ENCODE peak calls at places on chromosomes 1 and 21, in five cellular contexts. F is psoas muscle, P is PC-9, J is Karpas-422, A is IMR-90. K is an unnamed sample.

GRCh38 chr21:43012596-43012995 is 38.2 kb downstream of the PKNOX1 start:
- DNase-seq in J (no peak), P (peak; percentile 17), A (peak; percentile 58), F (no peak), K (no peak)

GRCh38 chr1:44807364-44808062 is 362 bp upstream of the DYNLT4 start:
- DNase-seq in J (peak; percentile 71), A (peak; percentile 99), F (peak; percentile 97), P (peak; percentile 99), K (peak; percentile 100)

GRCh38 chr1:184143449-184143848 is 91.9 kb downstream of the TSEN15 start:
- DNase-seq in F (no peak), P (no peak), J (no peak), A (peak; percentile 33), K (no peak)

GRCh38 chr21:29481641-29482040 is 182.9 kb downstream of the BACH1 start:
- DNase-seq in F (no peak), A (peak; percentile 73), P (no peak), J (no peak), K (no peak)

GRCh38 chr1:227886503-227886961 is 61.2 kb downstream of the WNT9A start:
- DNase-seq in J (no peak), P (no peak), F (peak; percentile 30), A (no peak), K (no peak)

GRCh38 chr1:38120552-38121230 is 74.1 kb upstream of the POU3F1 start:
- DNase-seq in J (no peak), A (no peak), P (no peak), F (no peak), K (no peak)

GRCh38 chr21:38289697-38290096 is 32.9 kb downstream of the KCNJ15 start:
- DNase-seq in J (no peak), P (no peak), A (peak; percentile 98), F (no peak), K (no peak)

GRCh38 chr1:185846672-185847440 is 112.7 kb downstream of the HMCN1 start:
- DNase-seq in J (no peak), A (peak; percentile 63), F (no peak), P (no peak), K (no peak)

DNA sequence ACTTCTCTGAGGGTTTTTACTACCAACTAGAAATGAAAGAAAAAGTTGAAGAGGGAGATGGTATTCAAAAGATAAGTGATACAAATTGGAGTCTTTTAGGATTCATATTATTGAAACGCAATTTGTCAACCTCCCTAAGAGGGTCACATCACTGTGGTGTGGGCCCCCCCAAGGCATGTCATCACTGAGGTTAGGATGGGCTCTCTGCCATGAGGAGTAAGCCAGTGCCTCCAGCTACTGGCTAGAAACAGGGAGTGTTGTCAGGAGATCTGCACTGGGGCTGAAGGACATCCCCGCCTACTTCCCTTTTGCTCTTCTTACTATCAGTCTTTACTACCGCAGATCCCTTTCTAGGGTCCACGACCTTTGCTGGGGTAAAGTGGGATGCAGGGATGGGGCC is 25.9 kb downstream of the ITSN1 start:
- DNase-seq in F (no peak), P (no peak), A (peak; percentile 29), J (no peak), K (no peak)
- H3K27ac ChIP-seq in F (no peak overlapping the region), P (no peak overlapping the region), A (no peak overlapping the region), J (no peak overlapping the region), K (no peak overlapping the region)

GRCh38 chr1:42758641-42759040 is 8.2 kb downstream of the P3H1 start:
- DNase-seq in A (no peak), J (peak; percentile 62), F (no peak), P (no peak), K (no peak)
- H3K36me3 ChIP-seq in A (peaks cover 55% of the 10 kb centered on the region), J (peaks cover 12% of the 10 kb centered on the region), F (peaks cover 83% of the 10 kb centered on the region), P (peaks cover 4% of the 10 kb centered on the region), K (peaks cover 14% of the 10 kb centered on the region)

GRCh38 chr1:172382949-172383348 is 37.5 kb upstream of the C1orf105 start:
- DNase-seq in F (no peak), A (no peak), P (no peak), J (no peak), K (no peak)
- H3K27ac ChIP-seq in F (no peak overlapping the region), A (peak overlapping the region; percentile 76), P (no peak overlapping the region), J (no peak overlapping the region), K (peak overlapping the region; percentile 82)

GRCh38 chr21:26148834-26149354 is 21.7 kb downstream of the APP start:
- DNase-seq in A (peak; percentile 69), F (no peak), J (no peak), P (no peak), K (no peak)
- H3K36me3 ChIP-seq in A (no peaks in the 10 kb centered on the region), F (no peaks in the 10 kb centered on the region), J (no peaks in the 10 kb centered on the region), P (no peaks in the 10 kb centered on the region), K (peaks cover 1% of the 10 kb centered on the region)

DNA sequence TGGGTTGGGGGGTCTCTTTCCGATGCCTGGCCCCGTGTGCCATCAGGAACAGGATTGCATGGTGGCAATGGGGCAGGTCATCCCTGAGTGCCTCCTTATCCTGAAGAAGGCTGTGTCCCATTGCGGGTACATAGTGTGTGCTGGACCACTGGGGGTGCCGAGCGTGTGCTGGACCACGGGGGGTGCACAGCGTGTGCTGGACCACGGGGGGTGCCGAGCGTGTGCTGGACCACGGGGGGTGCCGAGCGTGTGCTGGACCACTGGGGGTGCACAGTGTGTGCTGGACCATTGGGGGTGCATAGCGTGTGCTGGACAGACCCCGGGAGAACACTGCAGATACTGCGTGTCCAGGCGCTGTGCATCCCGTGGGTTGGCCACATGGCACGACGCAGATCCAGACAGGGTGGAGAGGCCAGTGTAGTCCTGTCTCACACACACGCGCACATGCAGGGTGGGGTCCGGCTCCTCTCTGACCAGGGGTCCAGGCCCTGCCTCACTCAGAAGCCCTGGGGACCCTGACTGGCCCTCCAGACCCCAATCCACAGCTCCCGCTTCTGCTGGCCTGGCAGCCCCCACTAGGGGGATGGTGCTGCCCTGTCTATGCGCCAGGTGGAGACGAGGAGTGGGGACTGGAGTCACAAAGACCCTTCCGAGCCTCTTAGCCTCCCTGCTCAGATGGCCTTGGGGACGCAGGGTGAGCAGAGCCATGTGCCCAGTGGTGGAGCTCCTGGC is 4.3 kb downstream of the SCNN1D start:
- DNase-seq in J (no peak), P (no peak), F (peak; percentile 45), A (no peak), K (peak; percentile 71)
- H3K27ac ChIP-seq in J (no peak overlapping the region), P (no peak overlapping the region), F (no peak overlapping the region), A (no peak overlapping the region), K (no peak overlapping the region)

GRCh38 chr1:1875932-1876331 is 15.0 kb downstream of the GNB1 start:
- DNase-seq in P (no peak), A (no peak), F (no peak), J (no peak), K (peak; percentile 6)
- H3K36me3 ChIP-seq in P (peaks cover 5% of the 10 kb centered on the region), A (peaks cover 32% of the 10 kb centered on the region), F (peaks cover 9% of the 10 kb centered on the region), J (peaks cover 36% of the 10 kb centered on the region), K (no peaks in the 10 kb centered on the region)

DNA sequence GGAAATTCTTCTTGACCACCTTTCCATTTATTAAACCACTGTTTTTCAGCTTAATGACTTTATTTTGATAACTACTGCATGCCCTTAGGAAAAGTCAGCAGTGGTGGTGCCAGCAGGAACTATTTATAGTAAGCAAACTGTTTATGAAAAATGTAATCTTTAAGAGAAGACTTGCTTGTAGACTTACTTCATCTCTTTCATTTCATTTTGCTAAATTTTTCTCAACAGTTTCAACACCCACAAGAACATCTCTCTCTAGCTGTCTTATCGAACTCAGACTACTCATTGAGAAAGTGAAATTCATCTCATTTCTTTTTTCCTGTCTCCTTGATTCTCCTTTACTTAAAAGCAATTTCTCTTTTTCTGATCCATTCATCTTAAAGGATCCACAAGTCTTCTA is 116.8 kb downstream of the NTMT2 start:
- DNase-seq in J (no peak), A (no peak), F (no peak), P (no peak), K (no peak)
- H3K27ac ChIP-seq in J (no peak overlapping the region), A (no peak overlapping the region), F (no peak overlapping the region), P (no peak overlapping the region), K (peak overlapping the region; percentile 28)

DNA sequence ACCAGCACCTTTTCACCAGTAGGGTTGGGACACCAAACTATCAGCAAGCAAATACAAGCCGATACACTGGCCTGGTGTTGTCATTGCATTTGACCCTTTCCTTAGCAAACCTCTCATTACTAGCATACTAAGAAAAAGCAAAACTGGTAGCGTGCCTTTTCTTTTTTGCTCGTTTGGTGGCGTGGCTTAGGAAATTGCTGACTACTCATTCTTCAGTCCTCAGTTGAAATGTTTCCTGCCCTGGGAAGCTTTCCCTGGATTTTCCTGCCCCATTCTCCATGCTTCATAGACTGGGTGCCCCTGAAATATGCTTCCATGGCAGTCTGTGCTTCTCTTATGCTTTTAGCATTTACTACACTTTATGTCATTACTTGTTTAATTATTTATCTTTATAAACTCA is 42.0 kb downstream of the MTR start:
- DNase-seq in F (no peak), A (no peak), P (no peak), J (no peak), K (no peak)
- H3K36me3 ChIP-seq in F (peaks cover 98% of the 10 kb centered on the region), A (peaks cover 22% of the 10 kb centered on the region), P (peaks cover 16% of the 10 kb centered on the region), J (peaks cover 69% of the 10 kb centered on the region), K (peaks cover 15% of the 10 kb centered on the region)

GRCh38 chr1:212488436-212489283 is 55.9 kb downstream of the NENF start:
- DNase-seq in A (peak; percentile 97), P (peak; percentile 51), F (peak; percentile 62), J (no peak), K (peak; percentile 78)
- H3K27ac ChIP-seq in A (peak overlapping the region; percentile 40), P (peak overlapping the region; percentile 84), F (peak overlapping the region; percentile 24), J (no peak overlapping the region), K (peak overlapping the region; percentile 70)

GRCh38 chr1:151529781-151530180 is 10.3 kb upstream of the TUFT1 start:
- DNase-seq in F (no peak), P (no peak), J (no peak), A (no peak), K (no peak)
- H3K36me3 ChIP-seq in F (no peaks in the 10 kb centered on the region), P (peaks cover 4% of the 10 kb centered on the region), J (no peaks in the 10 kb centered on the region), A (no peaks in the 10 kb centered on the region), K (no peaks in the 10 kb centered on the region)